ENCODE peak calls at places on chromosome 5, in five cellular contexts. Q is HepG2; V is naive thymus-derived CD4-positive, alpha-beta T cell; N is PC-9; X is adrenal gland. A is an unnamed sample. For H3K4me1, the result is how much of the 10 kb centered on the place peaks cover.

GRCh38 chr5:55672477-55672911 is 39.6 kb downstream of the SLC38A9 start:
- DNase-seq in Q (no peak), V (no peak), N (no peak), X (no peak), A (no peak)

GRCh38 chr5:109693535-109694152 is 3.9 kb downstream of the MAN2A1 start:
- DNase-seq in Q (no peak), V (no peak), N (no peak), X (no peak), A (no peak)

GRCh38 chr5:179284751-179285191 is 60.5 kb downstream of the ADAMTS2 start:
- DNase-seq in Q (no peak), V (no peak), N (no peak), X (no peak), A (no peak)

GRCh38 chr5:55668356-55668755 is 43.8 kb downstream of the SLC38A9 start:
- DNase-seq in Q (no peak), V (no peak), N (peak), X (no peak), A (peak)

GRCh38 chr5:72231989-72232703 is 87.9 kb downstream of the MRPS27 start:
- DNase-seq in Q (no peak), V (no peak), N (peak), X (no peak), A (no peak)

GRCh38 chr5:121873409-121873808 is 21.7 kb downstream of the FTMT start:
- DNase-seq in Q (no peak), V (no peak), N (no peak), X (no peak), A (no peak)

GRCh38 chr5:135426102-135427082 is 20.8 kb downstream of the DCANP1 start:
- DNase-seq in Q (peak), V (no peak), N (no peak), X (peak), A (no peak)

GRCh38 chr5:34600118-34600493 is 56.0 kb upstream of the RAI14 start:
- DNase-seq in Q (no peak), V (no peak), N (no peak), X (no peak), A (no peak)

GRCh38 chr5:114305402-114306207 is 56.3 kb upstream of the KCNN2 start:
- DNase-seq in Q (peak), V (no peak), N (no peak), X (no peak), A (no peak)

GRCh38 chr5:3382782-3383181 is 212.8 kb upstream of the IRX1 start:
- DNase-seq in Q (no peak), V (no peak), N (no peak), X (no peak), A (no peak)

GRCh38 chr5:77230727-77231469 is 20.4 kb downstream of the PDE8B start:
- DNase-seq in Q (no peak), V (no peak), N (no peak), X (no peak), A (no peak)

GRCh38 chr5:121795511-121795910 is 56.2 kb upstream of the FTMT start:
- DNase-seq in Q (no peak), V (no peak), N (no peak), X (no peak), A (no peak)

GRCh38 chr5:3191585-3191984 is 404.0 kb upstream of the IRX1 start:
- DNase-seq in Q (no peak), V (no peak), N (no peak), X (no peak), A (no peak)

GRCh38 chr5:95954716-95955115 is 6.9 kb downstream of the ELL2 start:
- DNase-seq in Q (no peak), V (no peak), N (no peak), X (no peak), A (no peak)
- H3K4me1 ChIP-seq in Q (half or more), V (under half), N (under half), X (half or more), A (under half)

GRCh38 chr5:139651502-139651862 is 3.3 kb downstream of the CXXC5 start:
- DNase-seq in Q (no peak), V (no peak), N (no peak), X (no peak), A (no peak)
- H3K4me1 ChIP-seq in Q (half or more), V (under half), N (half or more), X (half or more), A (under half)

GRCh38 chr5:111236995-111237394 is 12.8 kb downstream of the CAMK4 start:
- DNase-seq in Q (no peak), V (no peak), N (no peak), X (no peak), A (no peak)
- H3K4me1 ChIP-seq in Q (under half), V (half or more), N (under half), X (under half), A (under half)

GRCh38 chr5:172746725-172747124 is 24.3 kb downstream of the DUSP1 start:
- DNase-seq in Q (no peak), V (no peak), N (no peak), X (no peak), A (no peak)

GRCh38 chr5:172745406-172745805 is 25.6 kb downstream of the DUSP1 start:
- DNase-seq in Q (no peak), V (no peak), N (no peak), X (no peak), A (no peak)

GRCh38 chr5:172743112-172743959 is 27.7 kb downstream of the DUSP1 start:
- DNase-seq in Q (no peak), V (no peak), N (no peak), X (no peak), A (no peak)

GRCh38 chr5:172745836-172746235 is 25.2 kb downstream of the DUSP1 start:
- DNase-seq in Q (no peak), V (no peak), N (no peak), X (no peak), A (no peak)

GRCh38 chr5:172744106-172745104 is 26.6 kb downstream of the DUSP1 start:
- DNase-seq in Q (no peak), V (no peak), N (peak), X (no peak), A (no peak)
- H3K4me1 ChIP-seq in Q (under half), V (under half), N (under half), X (under half), A (under half)

GRCh38 chr5:150498501-150498900 is 9.4 kb upstream of the NDST1 start:
- DNase-seq in Q (no peak), V (no peak), N (peak), X (peak), A (no peak)

GRCh38 chr5:150500328-150500841 is 7.5 kb upstream of the NDST1 start:
- DNase-seq in Q (no peak), V (no peak), N (no peak), X (peak), A (no peak)

GRCh38 chr5:150499437-150499956 is 8.4 kb upstream of the NDST1 start:
- DNase-seq in Q (no peak), V (no peak), N (no peak), X (no peak), A (no peak)

GRCh38 chr5:150497989-150498317 is 10.0 kb upstream of the NDST1 start:
- DNase-seq in Q (no peak), V (no peak), N (no peak), X (no peak), A (no peak)

GRCh38 chr5:150498971-150499370 is 9.0 kb upstream of the NDST1 start:
- DNase-seq in Q (no peak), V (no peak), N (no peak), X (no peak), A (no peak)
- H3K4me1 ChIP-seq in Q (half or more), V (under half), N (under half), X (half or more), A (half or more)

GRCh38 chr5:160263326-160263850 is 34.1 kb downstream of the FABP6 start:
- DNase-seq in Q (no peak), V (no peak), N (no peak), X (no peak), A (no peak)

GRCh38 chr5:160260881-160261815 is 31.8 kb downstream of the FABP6 start:
- DNase-seq in Q (peak), V (no peak), N (peak), X (peak), A (no peak)

GRCh38 chr5:160262151-160262550 is 32.8 kb downstream of the FABP6 start:
- DNase-seq in Q (peak), V (no peak), N (no peak), X (no peak), A (no peak)

GRCh38 chr5:160260006-160260775 is 30.9 kb downstream of the FABP6 start:
- DNase-seq in Q (no peak), V (no peak), N (no peak), X (no peak), A (no peak)

GRCh38 chr5:160262665-160263064 is 33.4 kb downstream of the FABP6 start:
- DNase-seq in Q (no peak), V (no peak), N (no peak), X (no peak), A (no peak)
- H3K4me1 ChIP-seq in Q (under half), V (under half), N (under half), X (under half), A (under half)

GRCh38 chr5:68220260-68220659 is 4.7 kb downstream of the PIK3R1 start:
- DNase-seq in Q (no peak), V (no peak), N (no peak), X (no peak), A (no peak)
- H3K4me1 ChIP-seq in Q (half or more), V (under half), N (under half), X (half or more), A (under half)

GRCh38 chr5:139659673-139660072 is 11.5 kb downstream of the CXXC5 start:
- DNase-seq in Q (no peak), V (no peak), N (no peak), X (no peak), A (no peak)

GRCh38 chr5:139657363-139658321 is 9.5 kb downstream of the CXXC5 start:
- DNase-seq in Q (no peak), V (no peak), N (peak), X (no peak), A (no peak)

GRCh38 chr5:139660105-139660915 is 12.2 kb downstream of the CXXC5 start:
- DNase-seq in Q (no peak), V (no peak), N (peak), X (peak), A (no peak)

GRCh38 chr5:139658501-139658927 is 10.4 kb downstream of the CXXC5 start:
- DNase-seq in Q (no peak), V (no peak), N (no peak), X (no peak), A (no peak)

DNA sequence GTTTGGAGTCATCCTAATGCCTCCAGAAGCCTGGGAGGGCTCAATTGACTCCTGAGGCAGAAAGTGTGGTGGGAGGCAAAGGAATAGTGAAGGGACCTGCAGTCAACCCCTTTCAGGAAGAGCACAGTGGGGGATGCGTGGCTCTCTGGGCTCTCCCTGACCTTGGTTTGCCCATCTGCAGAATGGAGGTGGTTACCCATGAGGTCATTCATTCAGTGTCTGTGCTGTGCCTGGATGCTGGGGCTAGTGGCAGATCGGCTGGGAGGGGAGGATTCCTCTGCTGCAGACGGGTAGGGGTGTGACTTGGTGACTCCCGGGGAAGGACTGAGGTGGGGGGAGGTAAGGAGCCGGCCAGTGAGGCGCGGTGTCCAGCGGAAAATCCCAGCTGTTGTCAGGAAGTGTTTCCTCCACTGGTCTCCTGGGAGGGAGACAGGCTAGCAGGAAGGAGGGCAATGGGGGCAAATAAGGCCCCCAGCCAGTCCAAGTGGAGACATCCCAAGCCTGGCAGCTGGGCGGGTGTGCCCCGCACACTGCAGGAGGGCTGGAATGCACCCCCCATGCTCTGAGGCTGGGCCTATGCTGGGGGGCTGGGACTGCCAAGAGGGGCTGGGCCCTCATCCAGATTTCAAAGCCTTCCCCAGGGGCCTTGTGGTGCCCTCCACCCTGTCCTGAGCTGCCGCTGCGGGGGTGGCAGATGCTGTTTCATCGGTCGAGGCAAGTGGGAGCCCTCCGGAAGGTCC is 10.9 kb downstream of the CXXC5 start:
- DNase-seq in Q (no peak), V (no peak), N (peak), X (peak), A (no peak)
- H3K4me1 ChIP-seq in Q (half or more), V (under half), N (half or more), X (half or more), A (under half)

A was measured in keratinocyte.